ENCODE peak calls at places on chromosomes 12 and 14, in nine cellular contexts. Y is heart left ventricle, Z is endothelial cell of umbilical vein, B is MM.1S, W is DND-41, Q is upper lobe of right lung, C is mucosa of descending colon, X is IMR-90, M is left ventricle myocardium inferior. L is an unnamed sample.

GRCh38 chr14:70171719-70172118 is 17.0 kb downstream of the SLC8A3 start:
- DNase-seq in Y (no peak), Z (no peak), B (no peak), W (no peak), Q (no peak), C (no peak), X (no peak), M (no peak), L (no peak)

GRCh38 chr12:106301241-106301610 is 1.3 kb upstream of the TCP11L2 start:
- DNase-seq in Y (no peak), Z (no peak), B (no peak), W (no peak), Q (no peak), C (no peak), X (no peak), M (no peak), L (no peak)

GRCh38 chr12:47730341-47730744 is 5.1 kb upstream of the ENDOU start:
- DNase-seq in Y (no peak), Z (no peak), B (no peak), W (no peak), Q (no peak), C (no peak), X (peak; percentile 42), M (no peak), L (no peak)

GRCh38 chr14:58626441-58626840 is 11.3 kb upstream of the DACT1 start:
- DNase-seq in Y (no peak), Z (no peak), B (no peak), W (no peak), Q (no peak), C (no peak), X (peak; percentile 69), M (no peak), L (no peak)

GRCh38 chr12:40075458-40075857 is 30.4 kb downstream of the SLC2A13 start:
- DNase-seq in Y (no peak), Z (no peak), B (no peak), W (no peak), Q (no peak), C (no peak), X (no peak), M (no peak), L (no peak)

GRCh38 chr12:94092516-94093241 is 55.7 kb upstream of the PLXNC1 start:
- DNase-seq in Y (no peak), Z (no peak), B (no peak), W (no peak), Q (no peak), C (no peak), X (peak; percentile 25), M (no peak), L (no peak)

GRCh38 chr12:28755027-28755426 is 394.1 kb upstream of the FAR2 start:
- DNase-seq in Y (no peak), Z (no peak), B (no peak), W (no peak), Q (no peak), C (no peak), X (no peak), M (no peak), L (no peak)

GRCh38 chr14:74804219-74804825 is 41.2 kb downstream of the YLPM1 start:
- DNase-seq in Y (no peak), Z (peak; percentile 76), B (peak; percentile 6), W (peak; percentile 18), Q (no peak), C (no peak), X (peak; percentile 70), M (no peak), L (peak; percentile 7)

GRCh38 chr14:38040411-38040810 is 167.3 kb upstream of the SSTR1 start:
- DNase-seq in Y (no peak), Z (no peak), B (no peak), W (no peak), Q (no peak), C (no peak), X (no peak), M (no peak), L (no peak)

GRCh38 chr12:3304436-3305135 is 186.4 kb upstream of the PRMT8 start:
- DNase-seq in Y (no peak), Z (peak; percentile 84), B (no peak), W (no peak), Q (no peak), C (no peak), X (peak; percentile 85), M (no peak), L (no peak)

GRCh38 chr12:101116911-101117310 is 93.1 kb downstream of the SLC5A8 start:
- DNase-seq in Y (no peak), Z (no peak), B (no peak), W (no peak), Q (no peak), C (no peak), X (no peak), M (no peak), L (no peak)

GRCh38 chr12:124739953-124740561 is 123.6 kb downstream of the SCARB1 start:
- DNase-seq in Y (no peak), Z (peak; percentile 33), B (no peak), W (no peak), Q (no peak), C (no peak), X (peak; percentile 25), M (no peak), L (no peak)

GRCh38 chr14:63727231-63727735 is 582 bp downstream of the SGPP1 start:
- DNase-seq in Y (peak; percentile 22), Z (peak; percentile 51), B (no peak), W (peak; percentile 16), Q (peak; percentile 77), C (peak; percentile 68), X (peak; percentile 46), M (peak; percentile 32), L (no peak)

GRCh38 chr12:3152013-3152412 is 74.8 kb downstream of the TSPAN9 start:
- DNase-seq in Y (no peak), Z (peak; percentile 61), B (no peak), W (no peak), Q (peak; percentile 57), C (no peak), X (no peak), M (no peak), L (no peak)

GRCh38 chr12:131362290-131363211 is 348.3 kb upstream of the SFSWAP start:
- DNase-seq in Y (no peak), Z (no peak), B (no peak), W (no peak), Q (no peak), C (no peak), X (no peak), M (no peak), L (no peak)

GRCh38 chr14:71574976-71575375 is 357.3 kb upstream of the RGS6 start:
- DNase-seq in Y (no peak), Z (peak; percentile 42), B (no peak), W (no peak), Q (no peak), C (no peak), X (peak; percentile 92), M (no peak), L (no peak)

GRCh38 chr14:89279649-89280232 is 137.3 kb downstream of the FOXN3 start:
- DNase-seq in Y (no peak), Z (no peak), B (no peak), W (no peak), Q (no peak), C (no peak), X (no peak), M (no peak), L (no peak)

GRCh38 chr14:55075628-55076027 is 24.2 kb downstream of the MAPK1IP1L start:
- DNase-seq in Y (no peak), Z (no peak), B (no peak), W (no peak), Q (no peak), C (no peak), X (peak; percentile 70), M (no peak), L (no peak)

GRCh38 chr12:107903377-107904061 is 129.0 kb downstream of the ASCL4 start:
- DNase-seq in Y (peak; percentile 52), Z (no peak), B (peak; percentile 81), W (no peak), Q (peak; percentile 90), C (peak; percentile 89), X (no peak), M (peak; percentile 60), L (no peak)

GRCh38 chr14:99258884-99259283 is 13.1 kb downstream of the BCL11B start:
- DNase-seq in Y (no peak), Z (no peak), B (no peak), W (no peak), Q (no peak), C (no peak), X (no peak), M (no peak), L (no peak)

GRCh38 chr14:69055125-69055524 is 76.0 kb upstream of the ACTN1 start:
- DNase-seq in Y (no peak), Z (peak; percentile 88), B (no peak), W (no peak), Q (no peak), C (no peak), X (peak; percentile 97), M (no peak), L (no peak)

GRCh38 chr12:38507839-38508238 is 191.3 kb downstream of the ALG10B start:
- DNase-seq in Y (no peak), Z (no peak), B (no peak), W (no peak), Q (no peak), C (no peak), X (no peak), M (no peak), L (no peak)

GRCh38 chr12:55738113-55739024 is 4.6 kb upstream of the GDF11 start:
- DNase-seq in Y (peak; percentile 79), Z (peak; percentile 90), B (peak; percentile 91), W (peak; percentile 96), Q (peak; percentile 87), C (peak; percentile 80), X (peak; percentile 82), M (peak; percentile 80), L (peak; percentile 72)
- TF ChIP-seq CTCF in Y (peak; percentile 85), Z (peak; percentile 54), B (peak; percentile 81), W (peak; percentile 95), Q (peak; percentile 88), C (peak; percentile 78), X (peak; percentile 93), M (peak; percentile 91), L (peak; percentile 88)

DNA sequence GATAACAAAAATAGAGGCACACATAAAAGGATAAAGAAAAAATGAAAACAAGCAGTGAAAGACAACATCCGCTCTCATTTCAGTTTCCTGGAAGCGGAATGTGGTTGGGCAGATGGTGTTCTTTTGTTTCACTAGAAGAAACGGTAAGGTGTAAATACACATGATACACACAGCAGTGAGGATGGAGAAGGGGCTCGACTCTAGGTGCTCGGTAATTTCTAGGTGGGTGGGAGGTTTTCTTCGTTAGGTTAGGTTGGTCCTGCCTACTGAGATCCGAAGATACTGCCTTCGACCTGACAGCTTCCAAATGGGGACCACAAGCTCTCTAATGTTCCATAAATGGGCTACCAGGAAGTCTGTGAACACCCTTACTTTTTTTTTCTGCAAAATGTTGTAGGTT is 1082.5 kb downstream of the BCL11B start:
- DNase-seq in Y (no peak), Z (no peak), B (no peak), W (peak; percentile 91), Q (no peak), C (no peak), X (no peak), M (no peak), L (no peak)
- H3K9me3 ChIP-seq in Y (no peaks in the 10 kb centered on the region), Z (peaks cover 9% of the 10 kb centered on the region), B (no peaks in the 10 kb centered on the region), W (no peaks in the 10 kb centered on the region), Q (no peaks in the 10 kb centered on the region), C (no peaks in the 10 kb centered on the region), X (peaks cover 17% of the 10 kb centered on the region), M (no peaks in the 10 kb centered on the region), L (no peaks in the 10 kb centered on the region)

GRCh38 chr14:59870277-59871165 is at the start of gene RTN1:
- DNase-seq in Y (peak; percentile 48), Z (peak; percentile 44), B (peak; percentile 24), W (no peak), Q (peak; percentile 87), C (peak; percentile 49), X (peak; percentile 29), M (peak; percentile 51), L (no peak)
- TF ChIP-seq CTCF in Y (no peak), Z (no peak), B (no peak), W (no peak), Q (no peak), C (no peak), X (no peak), M (no peak), L (no peak)

GRCh38 chr14:79451601-79452000 is 759.7 kb downstream of the DIO2 start:
- DNase-seq in Y (no peak), Z (no peak), B (no peak), W (no peak), Q (no peak), C (no peak), X (no peak), M (no peak), L (no peak)
- H3K9me3 ChIP-seq in Y (no peaks in the 10 kb centered on the region), Z (no peaks in the 10 kb centered on the region), B (no peaks in the 10 kb centered on the region), W (no peaks in the 10 kb centered on the region), Q (no peaks in the 10 kb centered on the region), C (no peaks in the 10 kb centered on the region), X (no peaks in the 10 kb centered on the region), M (no peaks in the 10 kb centered on the region), L (no peaks in the 10 kb centered on the region)